ENCODE peak calls at places on chromosomes 13 and 19, in seven cellular contexts. M, U, Y, X, F, S and K are unnamed samples.

GRCh38 chr19:49552749-49553148 is 24.9 kb downstream of the RCN3 start:
- DNase-seq in M (no peak), U (no peak), Y (no peak), X (no peak), F (peak; percentile 42), S (no peak), K (no peak)

GRCh38 chr19:50264483-50265186 is 61.2 kb downstream of the MYH14 start:
- DNase-seq in M (no peak), U (no peak), Y (no peak), X (no peak), F (no peak), S (no peak), K (no peak)

GRCh38 chr19:44685877-44686276 is 13.1 kb upstream of the CEACAM16 start:
- DNase-seq in M (no peak), U (no peak), Y (no peak), X (no peak), F (no peak), S (no peak), K (no peak)

GRCh38 chr13:30864352-30865130 is 41.5 kb upstream of the MEDAG start:
- DNase-seq in M (no peak), U (no peak), Y (peak; percentile 66), X (no peak), F (no peak), S (no peak), K (no peak)

GRCh38 chr13:19601749-19602725 is 31.4 kb upstream of the MPHOSPH8 start:
- DNase-seq in M (no peak), U (no peak), Y (no peak), X (no peak), F (peak; percentile 16), S (peak; percentile 11), K (peak; percentile 17)

GRCh38 chr19:33385956-33386355 is 12.4 kb downstream of the CEBPG start:
- DNase-seq in M (no peak), U (no peak), Y (no peak), X (no peak), F (no peak), S (no peak), K (no peak)

GRCh38 chr19:13430790-13431582 is 75.3 kb downstream of the CACNA1A start:
- DNase-seq in M (peak; percentile 36), U (peak; percentile 11), Y (no peak), X (peak; percentile 9), F (peak; percentile 22), S (peak; percentile 25), K (peak; percentile 4)

GRCh38 chr19:33375760-33376159 is 2.3 kb downstream of the CEBPG start:
- DNase-seq in M (no peak), U (no peak), Y (no peak), X (no peak), F (no peak), S (no peak), K (no peak)

GRCh38 chr13:110387451-110388140 is 80.5 kb downstream of the COL4A2 start:
- DNase-seq in M (no peak), U (no peak), Y (peak; percentile 89), X (no peak), F (no peak), S (no peak), K (no peak)

GRCh38 chr19:33756177-33756576 is 40.5 kb upstream of the KCTD15 start:
- DNase-seq in M (no peak), U (no peak), Y (no peak), X (no peak), F (no peak), S (no peak), K (no peak)

GRCh38 chr13:113935081-113935511 is 38.8 kb downstream of the C13orf46 start:
- DNase-seq in M (no peak), U (no peak), Y (peak; percentile 76), X (no peak), F (no peak), S (no peak), K (peak; percentile 49)

GRCh38 chr19:11479470-11480080 is 1.3 kb downstream of the ELAVL3 start:
- DNase-seq in M (no peak), U (peak; percentile 78), Y (no peak), X (no peak), F (no peak), S (no peak), K (peak; percentile 72)

GRCh38 chr13:43786766-43787517 is at the start of gene ENOX1:
- DNase-seq in M (no peak), U (peak; percentile 84), Y (peak; percentile 70), X (no peak), F (no peak), S (no peak), K (peak; percentile 45)

GRCh38 chr19:47273313-47274070 is 1.2 kb upstream of the INAFM1 start:
- DNase-seq in M (no peak), U (peak; percentile 85), Y (peak; percentile 98), X (peak; percentile 78), F (peak; percentile 85), S (peak; percentile 88), K (peak; percentile 89)

GRCh38 chr13:39012608-39013007 is 22.0 kb upstream of the STOML3 start:
- DNase-seq in M (no peak), U (no peak), Y (no peak), X (no peak), F (no peak), S (no peak), K (no peak)

GRCh38 chr13:98807774-98808173 is 55.3 kb upstream of the SLC15A1 start:
- DNase-seq in M (no peak), U (no peak), Y (no peak), X (no peak), F (no peak), S (no peak), K (no peak)

GRCh38 chr13:25881946-25882574 is 169.8 kb downstream of the SHISA2 start:
- DNase-seq in M (no peak), U (no peak), Y (no peak), X (no peak), F (no peak), S (no peak), K (no peak)

GRCh38 chr13:107964356-107964755 is 251.0 kb downstream of the LIG4 start:
- DNase-seq in M (no peak), U (no peak), Y (no peak), X (no peak), F (no peak), S (no peak), K (no peak)

GRCh38 chr13:80388506-80388905 is 47.6 kb upstream of the SPRY2 start:
- DNase-seq in M (no peak), U (no peak), Y (no peak), X (no peak), F (no peak), S (no peak), K (no peak)

GRCh38 chr19:10653732-10654609 is at the start of gene ILF3:
- DNase-seq in M (peak; percentile 99), U (peak; percentile 99), Y (peak; percentile 100), X (peak; percentile 100), F (peak; percentile 100), S (peak; percentile 100), K (peak; percentile 100)

GRCh38 chr13:51619614-51620013 is 35.4 kb downstream of the WDFY2 start:
- DNase-seq in M (no peak), U (no peak), Y (no peak), X (no peak), F (no peak), S (no peak), K (no peak)

GRCh38 chr19:27774337-27774736 is 1438.6 kb downstream of the UQCRFS1 start:
- DNase-seq in M (no peak), U (no peak), Y (no peak), X (no peak), F (no peak), S (no peak), K (no peak)

GRCh38 chr19:17721821-17722220 is 2.5 kb downstream of the MAP1S start:
- DNase-seq in M (no peak), U (no peak), Y (no peak), X (no peak), F (no peak), S (no peak), K (no peak)

GRCh38 chr13:33918199-33918932 is 100.4 kb downstream of the RFC3 start:
- DNase-seq in M (peak; percentile 17), U (no peak), Y (no peak), X (no peak), F (no peak), S (no peak), K (no peak)

GRCh38 chr13:26980099-26981031 is 191.2 kb downstream of the USP12 start:
- DNase-seq in M (no peak), U (no peak), Y (no peak), X (no peak), F (no peak), S (no peak), K (no peak)

GRCh38 chr13:100611678-100612492 is 23.3 kb upstream of the GGACT start:
- DNase-seq in M (no peak), U (no peak), Y (no peak), X (no peak), F (no peak), S (no peak), K (no peak)

GRCh38 chr19:16527334-16527935 is 14.8 kb downstream of the CHERP start:
- DNase-seq in M (no peak), U (no peak), Y (no peak), X (no peak), F (no peak), S (no peak), K (no peak)

GRCh38 chr19:18507021-18507726 is 14.7 kb downstream of the ELL start:
- DNase-seq in M (no peak), U (no peak), Y (peak; percentile 83), X (no peak), F (no peak), S (peak; percentile 69), K (no peak)

GRCh38 chr19:33890569-33890968 is 93.9 kb downstream of the KCTD15 start:
- DNase-seq in M (no peak), U (no peak), Y (no peak), X (no peak), F (no peak), S (no peak), K (no peak)

GRCh38 chr13:70795484-70795883 is 687.2 kb upstream of the KLHL1 start:
- DNase-seq in M (no peak), U (no peak), Y (no peak), X (no peak), F (no peak), S (no peak), K (no peak)

GRCh38 chr13:52779028-52779612 is 39.5 kb upstream of the CNMD start:
- DNase-seq in M (no peak), U (no peak), Y (no peak), X (no peak), F (no peak), S (no peak), K (no peak)

GRCh38 chr13:98632971-98633370 is 56.1 kb upstream of the STK24 start:
- DNase-seq in M (no peak), U (no peak), Y (no peak), X (no peak), F (no peak), S (no peak), K (no peak)

GRCh38 chr13:90222758-90223157 is 1124.7 kb upstream of the MIR17HG start:
- DNase-seq in M (no peak), U (no peak), Y (no peak), X (no peak), F (no peak), S (no peak), K (no peak)

GRCh38 chr13:41428155-41428554 is 29.2 kb upstream of the RGCC start:
- DNase-seq in M (no peak), U (peak; percentile 10), Y (no peak), X (no peak), F (peak; percentile 45), S (no peak), K (no peak)

GRCh38 chr19:2461751-2462634 is 5.2 kb upstream of the LMNB2 start:
- DNase-seq in M (no peak), U (peak; percentile 16), Y (peak; percentile 68), X (no peak), F (peak; percentile 35), S (no peak), K (peak; percentile 63)

GRCh38 chr13:38866649-38867048 is 124.0 kb downstream of the STOML3 start:
- DNase-seq in M (no peak), U (no peak), Y (no peak), X (no peak), F (no peak), S (no peak), K (no peak)